ENCODE peak calls at places on chromosomes 16 and 17, in nine cellular contexts. One of them, this sample, is unnamed.
A peak's percentile ranks its signal among the peaks of the same experiment; 100 is the strongest.

GRCh38 chr17:50839591-50840310 is 4.4 kb downstream of the WFIKKN2 start:
- DNase-seq in psoas muscle: no peak
- DNase-seq in neural progenitor cell: no peak
- DNase-seq in ovary: no peak
- DNase-seq in testis: no peak
- DNase-seq in lower lobe of right lung: no peak
- DNase-seq in right cardiac atrium: no peak
- DNase-seq in uterus: no peak
- DNase-seq in heart right ventricle: no peak
- DNase-seq in this sample: no peak

GRCh38 chr16:49341706-49342105 is 31.9 kb upstream of the C16orf78 start:
- DNase-seq in neural progenitor cell: no peak
- DNase-seq in ovary: no peak
- DNase-seq in psoas muscle: no peak
- DNase-seq in right cardiac atrium: no peak
- DNase-seq in testis: no peak
- DNase-seq in uterus: no peak
- DNase-seq in heart right ventricle: no peak
- DNase-seq in lower lobe of right lung: no peak
- DNase-seq in this sample: no peak

GRCh38 chr16:81189100-81189664 is 49.3 kb upstream of the BCO1 start:
- DNase-seq in ovary: peak; percentile 82
- DNase-seq in lower lobe of right lung: peak; percentile 71
- DNase-seq in right cardiac atrium: peak; percentile 97
- DNase-seq in testis: peak; percentile 87
- DNase-seq in uterus: peak; percentile 80
- DNase-seq in psoas muscle: peak; percentile 82
- DNase-seq in neural progenitor cell: no peak
- DNase-seq in heart right ventricle: peak; percentile 67
- DNase-seq in this sample: peak; percentile 85

GRCh38 chr16:48971571-48972071 is 310.0 kb downstream of the CBLN1 start:
- DNase-seq in ovary: no peak
- DNase-seq in neural progenitor cell: no peak
- DNase-seq in lower lobe of right lung: no peak
- DNase-seq in psoas muscle: no peak
- DNase-seq in right cardiac atrium: no peak
- DNase-seq in uterus: peak; percentile 58
- DNase-seq in heart right ventricle: no peak
- DNase-seq in testis: no peak
- DNase-seq in this sample: no peak

GRCh38 chr17:60421273-60422161 is 772 bp upstream of the CHCT1 start:
- DNase-seq in testis: peak; percentile 66
- DNase-seq in psoas muscle: peak; percentile 78
- DNase-seq in right cardiac atrium: peak; percentile 87
- DNase-seq in heart right ventricle: peak; percentile 56
- DNase-seq in neural progenitor cell: peak; percentile 89
- DNase-seq in ovary: peak; percentile 73
- DNase-seq in uterus: peak; percentile 45
- DNase-seq in lower lobe of right lung: peak; percentile 84
- DNase-seq in this sample: peak; percentile 89

GRCh38 chr17:79836952-79837887 is 2.0 kb downstream of the CBX4 start:
- DNase-seq in heart right ventricle: peak; percentile 71
- DNase-seq in testis: peak; percentile 60
- DNase-seq in psoas muscle: peak; percentile 76
- DNase-seq in ovary: peak; percentile 47
- DNase-seq in neural progenitor cell: peak; percentile 63
- DNase-seq in lower lobe of right lung: peak; percentile 94
- DNase-seq in uterus: no peak
- DNase-seq in right cardiac atrium: peak; percentile 88
- DNase-seq in this sample: peak; percentile 95

GRCh38 chr16:2852731-2853507 is 5.1 kb downstream of the PRSS22 start:
- DNase-seq in psoas muscle: no peak
- DNase-seq in uterus: no peak
- DNase-seq in lower lobe of right lung: no peak
- DNase-seq in testis: no peak
- DNase-seq in ovary: no peak
- DNase-seq in neural progenitor cell: no peak
- DNase-seq in heart right ventricle: no peak
- DNase-seq in right cardiac atrium: no peak
- DNase-seq in this sample: no peak

GRCh38 chr17:36034127-36034526 is 16.4 kb upstream of the CCL23 start:
- DNase-seq in testis: no peak
- DNase-seq in right cardiac atrium: no peak
- DNase-seq in psoas muscle: no peak
- DNase-seq in heart right ventricle: no peak
- DNase-seq in ovary: no peak
- DNase-seq in uterus: no peak
- DNase-seq in neural progenitor cell: no peak
- DNase-seq in lower lobe of right lung: no peak
- DNase-seq in this sample: no peak

GRCh38 chr16:79662673-79663313 is 62.3 kb upstream of the MAF start:
- DNase-seq in right cardiac atrium: no peak
- DNase-seq in neural progenitor cell: no peak
- DNase-seq in heart right ventricle: no peak
- DNase-seq in testis: no peak
- DNase-seq in uterus: no peak
- DNase-seq in lower lobe of right lung: no peak
- DNase-seq in psoas muscle: no peak
- DNase-seq in ovary: no peak
- DNase-seq in this sample: no peak

GRCh38 chr16:32116080-32116479 is 137.0 kb upstream of the TP53TG3D start:
- DNase-seq in uterus: no peak
- DNase-seq in testis: peak; percentile 10
- DNase-seq in heart right ventricle: no peak
- DNase-seq in right cardiac atrium: peak; percentile 16
- DNase-seq in lower lobe of right lung: peak; percentile 23
- DNase-seq in neural progenitor cell: no peak
- DNase-seq in psoas muscle: peak; percentile 9
- DNase-seq in ovary: no peak
- DNase-seq in this sample: peak; percentile 48

GRCh38 chr17:28333083-28333746 is 2.1 kb downstream of the IFT20 start:
- DNase-seq in testis: no peak
- DNase-seq in uterus: no peak
- DNase-seq in heart right ventricle: no peak
- DNase-seq in neural progenitor cell: no peak
- DNase-seq in lower lobe of right lung: no peak
- DNase-seq in psoas muscle: no peak
- DNase-seq in ovary: no peak
- DNase-seq in right cardiac atrium: no peak
- DNase-seq in this sample: no peak

GRCh38 chr16:4612474-4612931 is 2.2 kb downstream of the UBALD1 start:
- DNase-seq in lower lobe of right lung: no peak
- DNase-seq in uterus: no peak
- DNase-seq in psoas muscle: no peak
- DNase-seq in right cardiac atrium: peak; percentile 49
- DNase-seq in heart right ventricle: no peak
- DNase-seq in ovary: peak; percentile 40
- DNase-seq in neural progenitor cell: peak; percentile 49
- DNase-seq in testis: no peak
- DNase-seq in this sample: no peak

GRCh38 chr17:68775969-68776368 is 174.8 kb upstream of the FAM20A start:
- DNase-seq in testis: no peak
- DNase-seq in uterus: no peak
- DNase-seq in neural progenitor cell: no peak
- DNase-seq in heart right ventricle: no peak
- DNase-seq in psoas muscle: no peak
- DNase-seq in lower lobe of right lung: no peak
- DNase-seq in right cardiac atrium: no peak
- DNase-seq in ovary: no peak
- DNase-seq in this sample: no peak

GRCh38 chr17:78573955-78574354 is 3.2 kb downstream of the DNAH17 start:
- DNase-seq in ovary: no peak
- DNase-seq in heart right ventricle: no peak
- DNase-seq in uterus: no peak
- DNase-seq in testis: no peak
- DNase-seq in psoas muscle: no peak
- DNase-seq in lower lobe of right lung: no peak
- DNase-seq in neural progenitor cell: no peak
- DNase-seq in right cardiac atrium: no peak
- DNase-seq in this sample: no peak

GRCh38 chr16:84593825-84594724 is 23.8 kb downstream of the COTL1 start:
- DNase-seq in heart right ventricle: no peak
- DNase-seq in ovary: peak; percentile 44
- DNase-seq in testis: peak; percentile 45
- DNase-seq in psoas muscle: no peak
- DNase-seq in lower lobe of right lung: peak; percentile 74
- DNase-seq in neural progenitor cell: no peak
- DNase-seq in right cardiac atrium: no peak
- DNase-seq in uterus: no peak
- DNase-seq in this sample: peak; percentile 77

GRCh38 chr16:57859331-57859730 is 57.0 kb upstream of the KIFC3 start:
- DNase-seq in heart right ventricle: no peak
- DNase-seq in right cardiac atrium: no peak
- DNase-seq in neural progenitor cell: peak; percentile 79
- DNase-seq in uterus: no peak
- DNase-seq in lower lobe of right lung: no peak
- DNase-seq in psoas muscle: no peak
- DNase-seq in ovary: no peak
- DNase-seq in testis: no peak
- DNase-seq in this sample: no peak

GRCh38 chr16:67092227-67092626 is 17.5 kb upstream of the PHAF1 start:
- DNase-seq in psoas muscle: no peak
- DNase-seq in ovary: no peak
- DNase-seq in uterus: no peak
- DNase-seq in heart right ventricle: no peak
- DNase-seq in lower lobe of right lung: no peak
- DNase-seq in right cardiac atrium: no peak
- DNase-seq in neural progenitor cell: no peak
- DNase-seq in testis: no peak
- DNase-seq in this sample: no peak

GRCh38 chr17:57930239-57930638 is 25.0 kb downstream of the CUEDC1 start:
- DNase-seq in testis: no peak
- DNase-seq in uterus: no peak
- DNase-seq in lower lobe of right lung: no peak
- DNase-seq in neural progenitor cell: no peak
- DNase-seq in ovary: no peak
- DNase-seq in right cardiac atrium: no peak
- DNase-seq in heart right ventricle: no peak
- DNase-seq in psoas muscle: no peak
- DNase-seq in this sample: no peak
- H3K4me1 ChIP-seq in testis: peaks cover 13% of the 10 kb centered on the region
- H3K4me1 ChIP-seq in uterus: peaks cover 21% of the 10 kb centered on the region
- H3K4me1 ChIP-seq in lower lobe of right lung: peaks cover 57% of the 10 kb centered on the region
- H3K4me1 ChIP-seq in neural progenitor cell: peaks cover 79% of the 10 kb centered on the region
- H3K4me1 ChIP-seq in ovary: peaks cover 2% of the 10 kb centered on the region
- H3K4me1 ChIP-seq in right cardiac atrium: peaks cover 29% of the 10 kb centered on the region
- H3K4me1 ChIP-seq in heart right ventricle: peaks cover 72% of the 10 kb centered on the region
- H3K4me1 ChIP-seq in psoas muscle: peaks cover 78% of the 10 kb centered on the region
- H3K4me1 ChIP-seq in this sample: peaks cover 40% of the 10 kb centered on the region

GRCh38 chr17:66944365-66945203 is 19.9 kb upstream of the CACNG4 start:
- DNase-seq in ovary: no peak
- DNase-seq in testis: no peak
- DNase-seq in heart right ventricle: no peak
- DNase-seq in neural progenitor cell: no peak
- DNase-seq in right cardiac atrium: no peak
- DNase-seq in lower lobe of right lung: no peak
- DNase-seq in psoas muscle: no peak
- DNase-seq in uterus: no peak
- DNase-seq in this sample: peak; percentile 23

GRCh38 chr17:66945451-66945850 is 19.1 kb upstream of the CACNG4 start:
- DNase-seq in right cardiac atrium: no peak
- DNase-seq in heart right ventricle: no peak
- DNase-seq in psoas muscle: no peak
- DNase-seq in lower lobe of right lung: no peak
- DNase-seq in neural progenitor cell: no peak
- DNase-seq in testis: no peak
- DNase-seq in uterus: no peak
- DNase-seq in ovary: no peak
- DNase-seq in this sample: peak; percentile 26

GRCh38 chr17:66942453-66943264 is 21.8 kb upstream of the CACNG4 start:
- DNase-seq in neural progenitor cell: no peak
- DNase-seq in psoas muscle: no peak
- DNase-seq in ovary: no peak
- DNase-seq in heart right ventricle: no peak
- DNase-seq in right cardiac atrium: no peak
- DNase-seq in lower lobe of right lung: no peak
- DNase-seq in uterus: no peak
- DNase-seq in testis: no peak
- DNase-seq in this sample: peak; percentile 11

GRCh38 chr17:66941773-66942452 is 22.6 kb upstream of the CACNG4 start:
- DNase-seq in testis: no peak
- DNase-seq in right cardiac atrium: no peak
- DNase-seq in ovary: no peak
- DNase-seq in psoas muscle: no peak
- DNase-seq in uterus: no peak
- DNase-seq in lower lobe of right lung: no peak
- DNase-seq in neural progenitor cell: no peak
- DNase-seq in heart right ventricle: no peak
- DNase-seq in this sample: peak; percentile 48

GRCh38 chr17:66943484-66943883 is 21.0 kb upstream of the CACNG4 start:
- DNase-seq in neural progenitor cell: no peak
- DNase-seq in psoas muscle: no peak
- DNase-seq in lower lobe of right lung: no peak
- DNase-seq in heart right ventricle: no peak
- DNase-seq in uterus: no peak
- DNase-seq in ovary: no peak
- DNase-seq in right cardiac atrium: no peak
- DNase-seq in testis: no peak
- DNase-seq in this sample: peak; percentile 17
- H3K4me1 ChIP-seq in neural progenitor cell: no peaks in the 10 kb centered on the region
- H3K4me1 ChIP-seq in psoas muscle: peaks cover 5% of the 10 kb centered on the region
- H3K4me1 ChIP-seq in lower lobe of right lung: no peaks in the 10 kb centered on the region
- H3K4me1 ChIP-seq in heart right ventricle: no peaks in the 10 kb centered on the region
- H3K4me1 ChIP-seq in uterus: no peaks in the 10 kb centered on the region
- H3K4me1 ChIP-seq in ovary: no peaks in the 10 kb centered on the region
- H3K4me1 ChIP-seq in right cardiac atrium: no peaks in the 10 kb centered on the region
- H3K4me1 ChIP-seq in testis: no peaks in the 10 kb centered on the region
- H3K4me1 ChIP-seq in this sample: no peaks in the 10 kb centered on the region

DNA sequence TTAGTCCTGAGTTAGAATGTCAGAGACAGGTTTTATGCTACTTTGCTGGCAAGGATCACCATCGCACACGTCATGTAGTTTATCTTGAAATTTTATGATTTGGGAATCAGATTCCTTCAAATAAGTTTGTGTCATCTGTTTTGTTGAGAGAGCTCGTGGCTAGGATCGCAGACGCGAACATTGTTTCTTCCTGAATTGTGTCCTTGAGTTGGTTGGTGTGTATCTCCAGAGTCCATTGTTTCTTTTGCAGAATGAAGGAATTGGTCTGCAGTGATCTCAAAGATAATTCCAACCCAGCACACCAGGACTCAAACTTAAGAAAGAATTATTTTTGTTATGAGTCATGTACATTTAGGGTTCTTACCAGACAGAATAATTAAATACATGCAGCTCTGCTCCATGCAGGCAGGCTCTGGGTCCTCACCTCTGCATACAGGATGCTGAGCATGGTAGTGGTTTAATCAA is 51.6 kb downstream of the PRKCA start:
- DNase-seq in testis: peak; percentile 28
- DNase-seq in neural progenitor cell: no peak
- DNase-seq in heart right ventricle: no peak
- DNase-seq in psoas muscle: no peak
- DNase-seq in right cardiac atrium: no peak
- DNase-seq in lower lobe of right lung: no peak
- DNase-seq in ovary: no peak
- DNase-seq in uterus: peak; percentile 31
- DNase-seq in this sample: no peak
- H3K4me1 ChIP-seq in testis: no peaks in the 10 kb centered on the region
- H3K4me1 ChIP-seq in neural progenitor cell: peaks cover 19% of the 10 kb centered on the region
- H3K4me1 ChIP-seq in heart right ventricle: peaks cover 4% of the 10 kb centered on the region
- H3K4me1 ChIP-seq in psoas muscle: peaks cover 5% of the 10 kb centered on the region
- H3K4me1 ChIP-seq in right cardiac atrium: no peaks in the 10 kb centered on the region
- H3K4me1 ChIP-seq in lower lobe of right lung: peaks cover 22% of the 10 kb centered on the region
- H3K4me1 ChIP-seq in ovary: peaks cover 17% of the 10 kb centered on the region
- H3K4me1 ChIP-seq in uterus: no peaks in the 10 kb centered on the region
- H3K4me1 ChIP-seq in this sample: peaks cover 23% of the 10 kb centered on the region

GRCh38 chr17:57106836-57107497 is 21.9 kb downstream of the AKAP1 start:
- DNase-seq in lower lobe of right lung: no peak
- DNase-seq in heart right ventricle: no peak
- DNase-seq in uterus: no peak
- DNase-seq in neural progenitor cell: no peak
- DNase-seq in ovary: no peak
- DNase-seq in right cardiac atrium: no peak
- DNase-seq in testis: no peak
- DNase-seq in psoas muscle: no peak
- DNase-seq in this sample: no peak
- H3K4me1 ChIP-seq in lower lobe of right lung: peaks cover 39% of the 10 kb centered on the region
- H3K4me1 ChIP-seq in heart right ventricle: peaks cover 68% of the 10 kb centered on the region
- H3K4me1 ChIP-seq in uterus: no peaks in the 10 kb centered on the region
- H3K4me1 ChIP-seq in neural progenitor cell: peaks cover 23% of the 10 kb centered on the region
- H3K4me1 ChIP-seq in ovary: peaks cover 7% of the 10 kb centered on the region
- H3K4me1 ChIP-seq in right cardiac atrium: peaks cover 28% of the 10 kb centered on the region
- H3K4me1 ChIP-seq in testis: peaks cover 13% of the 10 kb centered on the region
- H3K4me1 ChIP-seq in psoas muscle: peaks cover 83% of the 10 kb centered on the region
- H3K4me1 ChIP-seq in this sample: peaks cover 20% of the 10 kb centered on the region